ENCODE peak calls at places on chromosome 17, in nine cellular contexts. W is activated naive CD4-positive, alpha-beta T cell treated with anti-CD3 and anti-CD28 coated beads, Interleukin-2, amount 10 ng/mL, durations not matched to agents 7 days and 5 days; G is foreskin fibroblast; L is Karpas-422; J is tibial artery; X is progenitor cell of endocrine pancreas; Q is activated CD4-positive, alpha-beta T cell treated with anti-CD3 and anti-CD28 coated beads for 48 hours; R is type B pancreatic cell; T is testis. S is an unnamed sample.

GRCh38 chr17:16406742-16407674 is 8.4 kb upstream of the TRPV2 start:
- DNase-seq in W (no peak), G (peak), L (no peak), J (peak), X (peak), Q (no peak), R (no peak), T (peak), S (no peak)

GRCh38 chr17:40351185-40352043 is 13.1 kb downstream of the GJD3 start:
- DNase-seq in W (no peak), G (no peak), L (no peak), J (no peak), X (no peak), Q (no peak), R (no peak), T (no peak), S (no peak)

GRCh38 chr17:47197821-47198220 is 8.7 kb upstream of the CDC27 start:
- DNase-seq in W (no peak), G (no peak), L (no peak), J (no peak), X (no peak), Q (no peak), R (no peak), T (no peak), S (no peak)

GRCh38 chr17:17809527-17810373 is 27.0 kb downstream of the SREBF1 start:
- DNase-seq in W (no peak), G (peak), L (no peak), J (peak), X (no peak), Q (no peak), R (peak), T (peak), S (no peak)

GRCh38 chr17:278055-279028 is 74.3 kb downstream of the RPH3AL start:
- DNase-seq in W (peak), G (no peak), L (no peak), J (no peak), X (no peak), Q (no peak), R (peak), T (no peak), S (no peak)

GRCh38 chr17:42027961-42028790 is 8.3 kb downstream of the NKIRAS2 start:
- DNase-seq in W (no peak), G (no peak), L (peak), J (no peak), X (no peak), Q (no peak), R (no peak), T (no peak), S (no peak)

GRCh38 chr17:40557531-40558299 is 7.6 kb downstream of the CCR7 start:
- DNase-seq in W (peak), G (no peak), L (no peak), J (no peak), X (no peak), Q (no peak), R (peak), T (no peak), S (peak)

GRCh38 chr17:42155614-42156045 is 841 bp upstream of the RAB5C start:
- DNase-seq in W (no peak), G (no peak), L (no peak), J (no peak), X (no peak), Q (no peak), R (no peak), T (no peak), S (no peak)

GRCh38 chr17:9487406-9487805 is 88.2 kb downstream of the STX8 start:
- DNase-seq in W (no peak), G (no peak), L (no peak), J (no peak), X (no peak), Q (no peak), R (no peak), T (no peak), S (no peak)

GRCh38 chr17:19724501-19725420 is 8.4 kb upstream of the SLC47A2 start:
- DNase-seq in W (peak), G (peak), L (no peak), J (peak), X (no peak), Q (peak), R (peak), T (peak), S (peak)

GRCh38 chr17:7356779-7357178 is 1.8 kb downstream of the TMEM95 start:
- DNase-seq in W (no peak), G (no peak), L (no peak), J (no peak), X (no peak), Q (no peak), R (no peak), T (no peak), S (no peak)

GRCh38 chr17:83203073-83203471 is 123.7 kb downstream of the METRNL start:
- DNase-seq in W (peak), G (peak), L (no peak), J (peak), X (no peak), Q (peak), R (no peak), T (peak), S (no peak)

GRCh38 chr17:60327122-60327869 is 64.6 kb downstream of the USP32 start:
- DNase-seq in W (no peak), G (no peak), L (no peak), J (no peak), X (no peak), Q (no peak), R (no peak), T (no peak), S (no peak)

GRCh38 chr17:38926290-38927070 is 1.1 kb downstream of the LASP1NB start:
- DNase-seq in W (peak), G (no peak), L (no peak), J (no peak), X (no peak), Q (no peak), R (no peak), T (peak), S (no peak)

GRCh38 chr17:64788286-64789060 is 126.4 kb upstream of the SMURF2 start:
- DNase-seq in W (no peak), G (no peak), L (no peak), J (no peak), X (no peak), Q (no peak), R (no peak), T (no peak), S (no peak)

GRCh38 chr17:3981455-3981854 is 17.2 kb upstream of the ATP2A3 start:
- DNase-seq in W (no peak), G (no peak), L (no peak), J (no peak), X (no peak), Q (no peak), R (no peak), T (no peak), S (no peak)

GRCh38 chr17:79019631-79020584 is 4.1 kb upstream of the C1QTNF1 start:
- DNase-seq in W (peak), G (peak), L (peak), J (peak), X (no peak), Q (peak), R (no peak), T (peak), S (peak)

GRCh38 chr17:38577244-38577643 is 28.5 kb downstream of the SRCIN1 start:
- DNase-seq in W (no peak), G (no peak), L (no peak), J (no peak), X (no peak), Q (no peak), R (no peak), T (no peak), S (no peak)

GRCh38 chr17:39174907-39175694 is 9.1 kb upstream of the ARL5C start:
- DNase-seq in W (peak), G (peak), L (peak), J (peak), X (peak), Q (peak), R (no peak), T (peak), S (peak)

GRCh38 chr17:40224707-40225092 is 5.6 kb downstream of the WIPF2 start:
- DNase-seq in W (no peak), G (peak), L (no peak), J (peak), X (no peak), Q (no peak), R (no peak), T (peak), S (no peak)

GRCh38 chr17:58264407-58265103 is 16.2 kb downstream of the MPO start:
- DNase-seq in W (no peak), G (no peak), L (no peak), J (no peak), X (no peak), Q (no peak), R (peak), T (no peak), S (no peak)

GRCh38 chr17:3964203-3965122 is at the start of gene ATP2A3:
- DNase-seq in W (peak), G (peak), L (peak), J (no peak), X (no peak), Q (peak), R (no peak), T (no peak), S (peak)

GRCh38 chr17:12909511-12909910 is 108.3 kb downstream of the ELAC2 start:
- DNase-seq in W (no peak), G (no peak), L (no peak), J (no peak), X (no peak), Q (no peak), R (no peak), T (no peak), S (no peak)

GRCh38 chr17:14143678-14144077 is 74.4 kb downstream of the COX10 start:
- DNase-seq in W (no peak), G (peak), L (no peak), J (no peak), X (no peak), Q (peak), R (no peak), T (no peak), S (no peak)

GRCh38 chr17:78962345-78962983 is 17.3 kb downstream of the LGALS3BP start:
- DNase-seq in W (no peak), G (peak), L (peak), J (no peak), X (no peak), Q (no peak), R (no peak), T (no peak), S (no peak)

GRCh38 chr17:33750943-33751701 is 458.0 kb upstream of the ASIC2 start:
- DNase-seq in W (peak), G (peak), L (peak), J (peak), X (peak), Q (peak), R (peak), T (peak), S (peak)

GRCh38 chr17:81339502-81340296 is 44.6 kb upstream of the SLC38A10 start:
- DNase-seq in W (no peak), G (no peak), L (no peak), J (no peak), X (peak), Q (no peak), R (no peak), T (no peak), S (no peak)

GRCh38 chr17:44002141-44002848 is 2.1 kb upstream of the NAGS start:
- DNase-seq in W (no peak), G (peak), L (no peak), J (no peak), X (no peak), Q (no peak), R (no peak), T (no peak), S (no peak)

S was measured in activated CD8-positive, alpha-beta T cell treated with anti-CD3 and anti-CD28 coated beads for 36 hours.